ENCODE peak calls at places on chromosome 20, in seven cellular contexts. B is A549; V is CD8-positive, alpha-beta T cell; L is head of caudate nucleus; M is uterus; X is neural progenitor cell; O is nucleus accumbens. P is an unnamed sample.

GRCh38 chr20:13654463-13655023 is 15.8 kb upstream of the TASP1 start:
- DNase-seq in B (no peak), V (no peak), L (no peak), M (no peak), X (no peak), O (no peak), P (no peak)

GRCh38 chr20:5234158-5234557 is 82.6 kb downstream of the PROKR2 start:
- DNase-seq in B (no peak), V (no peak), L (no peak), M (no peak), X (no peak), O (no peak), P (no peak)

GRCh38 chr20:38730167-38730988 is 6.1 kb downstream of the SLC32A1 start:
- DNase-seq in B (no peak), V (no peak), L (peak; percentile 45), M (no peak), X (no peak), O (no peak), P (peak; percentile 49)

GRCh38 chr20:39605908-39606307 is 643.8 kb downstream of the DHX35 start:
- DNase-seq in B (no peak), V (no peak), L (no peak), M (no peak), X (no peak), O (no peak), P (no peak)

GRCh38 chr20:12219798-12220197 is 302.1 kb downstream of the BTBD3 start:
- DNase-seq in B (no peak), V (no peak), L (no peak), M (no peak), X (no peak), O (no peak), P (no peak)

GRCh38 chr20:43915209-43916072 is 789 bp downstream of the TOX2 start:
- DNase-seq in B (no peak), V (no peak), L (no peak), M (no peak), X (peak; percentile 75), O (no peak), P (no peak)

GRCh38 chr20:58884966-58885365 is 32.5 kb downstream of the GNAS start:
- DNase-seq in B (no peak), V (no peak), L (no peak), M (no peak), X (no peak), O (no peak), P (no peak)

GRCh38 chr20:49548371-49548947 is 19.5 kb downstream of the PTGIS start:
- DNase-seq in B (no peak), V (no peak), L (no peak), M (no peak), X (no peak), O (no peak), P (no peak)

GRCh38 chr20:41352106-41352505 is 11.5 kb downstream of the LPIN3 start:
- DNase-seq in B (peak; percentile 36), V (no peak), L (no peak), M (no peak), X (peak; percentile 24), O (no peak), P (peak; percentile 32)

GRCh38 chr20:37166867-37167266 is 12.3 kb upstream of the RPN2 start:
- DNase-seq in B (no peak), V (no peak), L (no peak), M (no peak), X (no peak), O (no peak), P (no peak)

GRCh38 chr20:22584922-22585785 is 782 bp upstream of the FOXA2 start:
- DNase-seq in B (peak; percentile 95), V (no peak), L (no peak), M (no peak), X (peak; percentile 68), O (no peak), P (no peak)

GRCh38 chr20:41734506-41734945 is 116.3 kb upstream of the CHD6 start:
- DNase-seq in B (peak; percentile 50), V (peak; percentile 2), L (peak; percentile 27), M (no peak), X (peak; percentile 67), O (no peak), P (peak; percentile 70)

GRCh38 chr20:62737971-62738881 is 29.6 kb downstream of the NTSR1 start:
- DNase-seq in B (no peak), V (no peak), L (no peak), M (no peak), X (peak; percentile 41), O (no peak), P (no peak)

GRCh38 chr20:44738779-44739477 is 6.7 kb upstream of the KCNK15 start:
- DNase-seq in B (peak; percentile 95), V (no peak), L (peak; percentile 75), M (peak; percentile 72), X (peak; percentile 80), O (peak; percentile 34), P (peak; percentile 98)

GRCh38 chr20:17910828-17911294 is 57.7 kb downstream of the SNX5 start:
- DNase-seq in B (no peak), V (no peak), L (no peak), M (peak; percentile 74), X (no peak), O (no peak), P (no peak)

GRCh38 chr20:62953839-62954703 is 1.6 kb downstream of the SLC17A9 start:
- DNase-seq in B (no peak), V (peak; percentile 74), L (peak; percentile 41), M (peak; percentile 52), X (peak; percentile 73), O (peak; percentile 25), P (peak; percentile 79)

GRCh38 chr20:22684763-22685443 is 100.5 kb upstream of the FOXA2 start:
- DNase-seq in B (no peak), V (no peak), L (no peak), M (no peak), X (no peak), O (no peak), P (peak; percentile 3)

GRCh38 chr20:36065427-36065998 is 89.0 kb upstream of the EPB41L1 start:
- DNase-seq in B (no peak), V (no peak), L (no peak), M (no peak), X (no peak), O (no peak), P (no peak)

GRCh38 chr20:34363062-34364012 is at the start of gene ITCH:
- DNase-seq in B (peak; percentile 98), V (peak; percentile 88), L (peak; percentile 95), M (peak; percentile 94), X (peak; percentile 98), O (peak; percentile 90), P (peak; percentile 99)

GRCh38 chr20:36128463-36129176 is 25.9 kb upstream of the EPB41L1 start:
- DNase-seq in B (no peak), V (no peak), L (no peak), M (no peak), X (no peak), O (no peak), P (no peak)

GRCh38 chr20:35648836-35649235 is 15.9 kb downstream of the CPNE1 start:
- DNase-seq in B (no peak), V (no peak), L (no peak), M (no peak), X (no peak), O (no peak), P (no peak)

GRCh38 chr20:3777726-3778629 is 3.3 kb downstream of the SPEF1 start:
- DNase-seq in B (peak; percentile 95), V (no peak), L (no peak), M (peak; percentile 70), X (peak; percentile 81), O (no peak), P (peak; percentile 59)

GRCh38 chr20:32823078-32823477 is 3.3 kb downstream of the MAPRE1 start:
- DNase-seq in B (no peak), V (no peak), L (no peak), M (no peak), X (peak; percentile 16), O (no peak), P (peak; percentile 57)

GRCh38 chr20:19510626-19511025 is 247.4 kb upstream of the RIN2 start:
- DNase-seq in B (no peak), V (no peak), L (no peak), M (no peak), X (no peak), O (no peak), P (no peak)

GRCh38 chr20:63774348-63774735 is 34.8 kb downstream of the SLC2A4RG start:
- DNase-seq in B (no peak), V (no peak), L (no peak), M (no peak), X (no peak), O (no peak), P (no peak)

GRCh38 chr20:51562334-51563140 is 20.0 kb upstream of the NFATC2 start:
- DNase-seq in B (peak; percentile 65), V (no peak), L (peak; percentile 46), M (peak; percentile 94), X (peak; percentile 83), O (peak; percentile 56), P (peak; percentile 62)

GRCh38 chr20:4905612-4906011 is 95.7 kb downstream of the SLC23A2 start:
- DNase-seq in B (no peak), V (no peak), L (no peak), M (no peak), X (no peak), O (no peak), P (no peak)

GRCh38 chr20:54199721-54200176 is 8.1 kb upstream of the PFDN4 start:
- DNase-seq in B (peak; percentile 62), V (peak; percentile 60), L (peak; percentile 84), M (peak; percentile 67), X (peak; percentile 73), O (peak; percentile 15), P (peak; percentile 82)

GRCh38 chr20:2801459-2801728 is 967 bp upstream of the CPXM1 start:
- DNase-seq in B (no peak), V (no peak), L (no peak), M (no peak), X (peak; percentile 15), O (no peak), P (no peak)

GRCh38 chr20:14148042-14148441 is 152.7 kb downstream of the MACROD2 start:
- DNase-seq in B (no peak), V (no peak), L (no peak), M (no peak), X (no peak), O (no peak), P (no peak)

GRCh38 chr20:20248620-20249200 is 119.2 kb upstream of the INSM1 start:
- DNase-seq in B (no peak), V (no peak), L (no peak), M (no peak), X (no peak), O (no peak), P (no peak)

GRCh38 chr20:16947346-16947943 is 199.3 kb downstream of the OTOR start:
- DNase-seq in B (no peak), V (no peak), L (no peak), M (no peak), X (no peak), O (no peak), P (no peak)

GRCh38 chr20:19406371-19406770 is 193.9 kb downstream of the SLC24A3 start:
- DNase-seq in B (no peak), V (no peak), L (no peak), M (no peak), X (no peak), O (no peak), P (no peak)

GRCh38 chr20:63969851-63970713 is at the start of gene ZNF512B:
- DNase-seq in B (peak; percentile 67), V (peak; percentile 47), L (peak; percentile 64), M (peak; percentile 66), X (peak; percentile 79), O (no peak), P (peak; percentile 84)

GRCh38 chr20:24470031-24470781 is 777 bp downstream of the SYNDIG1 start:
- DNase-seq in B (peak; percentile 31), V (no peak), L (peak; percentile 55), M (no peak), X (peak; percentile 59), O (no peak), P (peak; percentile 59)

GRCh38 chr20:44422083-44422482 is 53.6 kb upstream of the TTPAL start:
- DNase-seq in B (no peak), V (no peak), L (no peak), M (no peak), X (no peak), O (no peak), P (no peak)

GRCh38 chr20:36644032-36644712 is 1.8 kb downstream of the SLA2 start:
- DNase-seq in B (no peak), V (peak; percentile 45), L (no peak), M (no peak), X (no peak), O (no peak), P (no peak)

GRCh38 chr20:31663838-31664695 is 26.4 kb downstream of the COX4I2 start:
- DNase-seq in B (no peak), V (no peak), L (peak; percentile 35), M (no peak), X (no peak), O (peak; percentile 43), P (no peak)

P was measured in NCI-H82.